ENCODE peak calls at places on chromosomes 16 and 17, in five cellular contexts. Y is brain microvascular endothelial cell, X is transverse colon, Q is mucosa of descending colon, M is cardiac muscle cell. A is an unnamed sample.

GRCh38 chr17:30950189-30950588 is 20.6 kb upstream of the RNF135 start:
- DNase-seq in Y (no peak), M (no peak), Q (no peak), X (no peak), A (no peak)

GRCh38 chr17:57604771-57605733 is 140.0 kb downstream of the CCDC182 start:
- DNase-seq in Y (peak), Q (peak), M (peak), X (peak), A (peak)

GRCh38 chr16:89187337-89188063 is 12.8 kb downstream of the SLC22A31 start:
- DNase-seq in M (peak), Y (no peak), X (no peak), Q (peak), A (peak)

GRCh38 chr16:14559809-14560227 is 70.2 kb downstream of the PARN start:
- DNase-seq in Q (no peak), Y (peak), X (peak), M (peak), A (no peak)

GRCh38 chr16:67641779-67642708 is 2.9 kb upstream of the CARMIL2 start:
- DNase-seq in Y (no peak), Q (no peak), X (no peak), M (peak), A (peak)

GRCh38 chr16:22322741-22323140 is 25.5 kb downstream of the POLR3E start:
- DNase-seq in X (no peak), Q (no peak), Y (no peak), M (no peak), A (no peak)

GRCh38 chr17:44564429-44564828 is 7.1 kb downstream of the FZD2 start:
- DNase-seq in Y (no peak), Q (no peak), M (no peak), X (no peak), A (no peak)

GRCh38 chr17:9226794-9227135 is 205.5 kb downstream of the NTN1 start:
- DNase-seq in X (no peak), Y (no peak), M (no peak), Q (peak), A (no peak)

GRCh38 chr17:28057731-28058246 is 15.3 kb downstream of the NLK start:
- DNase-seq in M (no peak), Y (peak), X (no peak), Q (no peak), A (no peak)

GRCh38 chr16:69890891-69891282 is 60.2 kb upstream of the CLEC18A start:
- DNase-seq in M (no peak), Y (no peak), X (peak), Q (no peak), A (no peak)

GRCh38 chr16:1909661-1910231 is 8.5 kb downstream of the HS3ST6 start:
- DNase-seq in X (peak), M (no peak), Y (no peak), Q (peak), A (no peak)

GRCh38 chr17:40561871-40562611 is 3.2 kb downstream of the CCR7 start:
- DNase-seq in X (no peak), M (no peak), Y (no peak), Q (no peak), A (no peak)

GRCh38 chr16:84458606-84459516 is 45.6 kb downstream of the MEAK7 start:
- DNase-seq in Q (peak), M (no peak), Y (no peak), X (no peak), A (no peak)

GRCh38 chr17:68351395-68351794 is 60.1 kb downstream of the ARSG start:
- DNase-seq in X (no peak), Q (no peak), M (peak), Y (peak), A (no peak)

GRCh38 chr16:53745753-53746258 is 41.9 kb downstream of the FTO start:
- DNase-seq in Q (no peak), Y (no peak), X (no peak), M (peak), A (peak)

GRCh38 chr17:79109584-79109983 is 35.0 kb downstream of the ENGASE start:
- DNase-seq in Q (no peak), X (no peak), Y (no peak), M (no peak), A (no peak)

GRCh38 chr17:17876959-17877547 is 40.3 kb upstream of the SREBF1 start:
- DNase-seq in X (no peak), Q (peak), Y (peak), M (peak), A (peak)

GRCh38 chr17:8935194-8935593 is 30.3 kb downstream of the PIK3R5 start:
- DNase-seq in Q (no peak), X (no peak), Y (no peak), M (peak), A (no peak)

GRCh38 chr17:68497885-68498319 is 14.3 kb upstream of the PRKAR1A start:
- DNase-seq in Y (no peak), X (peak), Q (no peak), M (no peak), A (no peak)

GRCh38 chr16:85905110-85906095 is 6.4 kb downstream of the IRF8 start:
- DNase-seq in Q (no peak), M (no peak), X (no peak), Y (no peak), A (no peak)

GRCh38 chr17:17055286-17056166 is 13.3 kb downstream of the MPRIP start:
- DNase-seq in M (no peak), Q (no peak), Y (no peak), X (no peak), A (no peak)

GRCh38 chr16:11232852-11233726 is 22.9 kb downstream of the SOCS1 start:
- DNase-seq in Y (no peak), M (no peak), Q (peak), X (peak), A (no peak)

GRCh38 chr16:87625241-87625797 is 23.0 kb downstream of the JPH3 start:
- DNase-seq in M (no peak), Y (no peak), X (no peak), Q (no peak), A (no peak)

GRCh38 chr17:142102-142661 is 4.8 kb downstream of the SCGB1C2 start:
- DNase-seq in Y (peak), Q (peak), M (peak), X (no peak), A (peak)

GRCh38 chr17:64128787-64129514 is 993 bp downstream of the ERN1 start:
- DNase-seq in Y (peak), M (peak), X (peak), Q (peak), A (peak)

GRCh38 chr17:64129515-64129764 is 504 bp downstream of the ERN1 start:
- DNase-seq in Q (no peak), M (no peak), Y (no peak), X (no peak), A (no peak)

GRCh38 chr17:64129765-64130558 is at the start of gene ERN1:
- DNase-seq in Y (peak), Q (peak), M (peak), X (peak), A (peak)

GRCh38 chr17:64131606-64132270 is 1.8 kb upstream of the ERN1 start:
- DNase-seq in Y (no peak), Q (no peak), M (no peak), X (no peak), A (no peak)

GRCh38 chr17:64130559-64131001 is 636 bp upstream of the ERN1 start:
- DNase-seq in Q (peak), M (peak), X (peak), Y (peak), A (no peak)
- TF ChIP-seq CTCF in Q (no peak), M (no peak), X (no peak), Y (peak), A (no peak)

GRCh38 chr16:75246504-75247205 is 4.8 kb downstream of the BCAR1 start:
- DNase-seq in Y (peak), Q (peak), M (peak), X (no peak), A (peak)

GRCh38 chr16:75243667-75244224 is 7.7 kb downstream of the BCAR1 start:
- DNase-seq in Y (no peak), X (no peak), M (no peak), Q (peak), A (no peak)

GRCh38 chr16:75244225-75244792 is 7.1 kb downstream of the BCAR1 start:
- DNase-seq in Y (no peak), M (peak), Q (peak), X (peak), A (peak)

GRCh38 chr16:75247249-75247648 is 4.2 kb downstream of the BCAR1 start:
- DNase-seq in Q (peak), X (no peak), M (no peak), Y (no peak), A (no peak)

DNA sequence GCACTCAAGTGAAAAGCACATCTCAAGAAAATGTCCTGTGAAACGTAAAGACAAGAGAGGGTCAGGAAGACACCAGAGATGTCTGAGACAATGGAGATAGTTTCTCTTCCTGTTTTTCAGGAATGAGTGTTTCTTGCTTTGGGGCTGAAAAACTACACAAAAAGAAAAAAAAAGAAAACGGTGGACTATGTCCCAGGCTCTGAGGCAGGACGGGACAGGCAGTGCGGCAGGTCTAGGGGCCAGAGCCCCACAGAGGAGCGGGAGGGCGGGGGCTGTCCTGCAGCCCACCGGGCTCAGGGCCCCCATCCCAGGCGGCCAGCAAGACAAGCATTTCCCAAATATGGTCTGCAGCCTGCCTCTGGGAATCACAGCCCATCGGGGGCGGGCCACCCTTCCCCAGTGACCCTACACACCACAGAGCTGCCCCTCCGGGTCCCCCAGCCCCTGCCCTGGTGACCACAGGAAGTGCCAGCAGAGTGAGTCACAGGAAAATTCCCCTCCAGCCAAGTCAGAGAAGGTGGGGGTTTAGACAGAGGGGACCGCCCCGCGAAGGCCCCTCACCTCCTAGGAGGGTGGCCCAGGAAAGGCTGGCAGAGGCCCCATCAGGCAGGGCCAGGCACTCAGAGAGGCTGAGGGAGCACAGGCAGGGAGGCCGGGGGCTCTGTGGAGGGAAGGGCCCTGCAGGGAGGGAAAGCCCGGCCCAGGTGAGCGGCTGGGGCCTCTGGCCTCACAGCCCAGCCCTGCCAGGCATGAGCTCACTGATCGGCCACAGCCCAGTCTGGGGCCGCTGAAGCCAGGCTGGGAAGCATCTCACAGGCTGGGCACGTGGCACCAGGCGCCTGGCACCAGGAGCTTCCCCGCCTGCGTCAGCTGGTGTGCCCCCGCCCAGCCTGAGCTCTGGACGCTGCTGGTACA is 6.3 kb downstream of the BCAR1 start:
- DNase-seq in M (peak), Y (peak), Q (peak), X (peak), A (peak)
- H3K4me3 ChIP-seq in M (no peak), Y (no peak), Q (no peak), X (no peak), A (no peak)

GRCh38 chr17:32964541-32964940 is 27.1 kb upstream of the SPACA3 start:
- DNase-seq in Q (no peak), X (no peak), M (no peak), Y (no peak), A (no peak)

GRCh38 chr17:32956240-32956970 is 28.5 kb downstream of the TMEM98 start:
- DNase-seq in Q (no peak), X (no peak), M (no peak), Y (no peak), A (no peak)

GRCh38 chr17:32958418-32958817 is 30.5 kb downstream of the TMEM98 start:
- DNase-seq in X (no peak), Q (no peak), M (no peak), Y (no peak), A (no peak)

GRCh38 chr17:32962320-32962707 is 29.3 kb upstream of the SPACA3 start:
- DNase-seq in Q (no peak), M (no peak), X (no peak), Y (no peak), A (no peak)

DNA sequence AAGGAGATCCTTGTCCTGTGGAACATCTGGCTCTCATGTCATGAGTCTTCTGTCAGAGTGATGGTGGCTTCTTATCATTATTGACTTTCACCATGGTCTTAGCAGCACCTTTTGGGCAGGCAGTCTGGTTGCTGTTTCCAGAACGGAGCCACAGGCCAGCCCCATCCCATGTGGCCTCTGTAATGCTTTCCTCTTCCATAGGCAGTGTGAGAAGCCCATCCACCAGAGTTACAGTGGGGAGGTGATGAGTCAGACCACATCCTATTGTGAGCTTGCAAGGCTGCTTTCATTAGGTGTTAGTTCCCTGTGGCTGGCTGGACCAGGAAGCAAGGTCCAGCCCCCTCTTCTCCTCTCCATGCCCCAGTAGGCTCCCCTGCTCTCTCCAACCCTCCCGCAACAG is 30.8 kb upstream of the SPACA3 start:
- DNase-seq in Q (no peak), Y (peak), M (no peak), X (no peak), A (no peak)
- TF ChIP-seq CTCF in Q (no peak), Y (no peak), M (no peak), X (no peak), A (no peak)

DNA sequence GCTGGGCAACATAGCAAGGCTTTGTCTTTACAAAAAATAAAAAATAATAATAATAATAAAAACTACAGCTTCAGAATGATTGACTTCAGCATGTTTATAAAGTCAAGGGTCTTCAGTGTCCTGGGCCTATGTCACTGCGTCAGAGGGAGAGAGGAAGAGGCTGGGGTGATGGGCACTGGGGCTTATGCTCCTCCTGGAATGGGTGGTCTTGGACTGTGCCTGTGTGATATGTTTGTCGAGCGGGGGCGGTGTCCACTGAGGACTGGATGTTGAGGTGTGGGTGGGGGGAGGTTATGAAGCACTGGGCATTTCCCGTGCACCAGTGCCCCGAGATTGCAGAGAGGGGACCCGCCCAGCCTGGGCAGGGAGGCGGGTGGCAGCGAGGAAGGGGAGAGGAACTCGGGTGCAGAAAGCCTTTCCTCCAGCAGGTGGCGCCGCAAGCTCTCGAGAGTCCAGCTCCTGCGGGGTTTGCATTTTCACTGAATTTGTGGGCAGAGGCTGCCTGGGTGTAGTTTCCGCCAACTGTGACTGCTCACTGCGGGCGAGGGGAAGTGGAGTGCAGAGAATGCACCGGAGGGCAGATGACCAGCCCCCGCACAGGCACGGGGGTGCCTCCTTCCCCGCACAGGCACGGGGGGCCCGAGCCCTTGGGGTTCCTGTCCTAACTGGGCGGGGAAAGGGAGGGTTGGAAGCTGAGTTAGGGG is 190.5 kb downstream of the SEC14L1 start:
- DNase-seq in Q (peak), Y (peak), M (peak), X (peak), A (peak)
- H3K4me3 ChIP-seq in Q (no peak), Y (no peak), M (no peak), X (no peak), A (no peak)

DNA sequence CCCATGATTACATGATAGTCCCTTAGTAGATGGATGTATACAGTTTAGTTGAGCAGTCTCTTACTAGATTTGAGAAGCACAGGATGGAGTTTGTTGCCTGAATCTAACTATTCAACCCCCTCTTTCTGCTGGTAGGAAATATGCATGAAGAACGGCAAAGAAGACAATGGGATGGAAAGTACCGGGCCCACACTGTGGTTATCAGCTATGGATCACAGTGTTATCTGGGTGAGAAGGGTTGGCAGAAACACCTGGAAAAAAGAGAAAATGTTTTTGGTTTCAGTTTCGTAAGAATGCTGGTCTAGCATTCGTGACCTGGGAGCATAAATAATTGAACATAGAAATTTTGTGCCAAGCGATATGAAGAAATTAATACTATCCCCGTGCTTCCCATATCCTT is 53.1 kb downstream of the ANKFN1 start:
- DNase-seq in M (no peak), Y (no peak), X (no peak), Q (no peak), A (no peak)
- TF ChIP-seq CTCF in M (no peak), Y (no peak), X (no peak), Q (no peak), A (no peak)

GRCh38 chr17:49494399-49494798 is 694 bp upstream of the NGFR start:
- DNase-seq in M (no peak), X (no peak), Y (no peak), Q (no peak), A (no peak)

GRCh38 chr17:49494937-49495841 is at the start of gene NGFR:
- DNase-seq in Y (no peak), M (peak), X (peak), Q (peak), A (no peak)

GRCh38 chr17:49496183-49496865 is 1.2 kb downstream of the NGFR start:
- DNase-seq in M (peak), Q (peak), X (peak), Y (no peak), A (peak)

GRCh38 chr17:49496866-49497146 is 1.7 kb downstream of the NGFR start:
- DNase-seq in Q (no peak), X (no peak), Y (no peak), M (no peak), A (no peak)

GRCh38 chr17:49495842-49496182 is 719 bp downstream of the NGFR start:
- DNase-seq in X (no peak), M (no peak), Y (no peak), Q (no peak), A (no peak)
- H3K4me3 ChIP-seq in X (no peak), M (peak), Y (no peak), Q (no peak), A (no peak)

GRCh38 chr16:48231675-48232214 is 12.4 kb upstream of the LONP2 start:
- DNase-seq in X (peak), M (peak), Y (peak), Q (no peak), A (peak)
- TF ChIP-seq CTCF in X (no peak), M (peak), Y (peak), Q (no peak), A (peak)

DNA sequence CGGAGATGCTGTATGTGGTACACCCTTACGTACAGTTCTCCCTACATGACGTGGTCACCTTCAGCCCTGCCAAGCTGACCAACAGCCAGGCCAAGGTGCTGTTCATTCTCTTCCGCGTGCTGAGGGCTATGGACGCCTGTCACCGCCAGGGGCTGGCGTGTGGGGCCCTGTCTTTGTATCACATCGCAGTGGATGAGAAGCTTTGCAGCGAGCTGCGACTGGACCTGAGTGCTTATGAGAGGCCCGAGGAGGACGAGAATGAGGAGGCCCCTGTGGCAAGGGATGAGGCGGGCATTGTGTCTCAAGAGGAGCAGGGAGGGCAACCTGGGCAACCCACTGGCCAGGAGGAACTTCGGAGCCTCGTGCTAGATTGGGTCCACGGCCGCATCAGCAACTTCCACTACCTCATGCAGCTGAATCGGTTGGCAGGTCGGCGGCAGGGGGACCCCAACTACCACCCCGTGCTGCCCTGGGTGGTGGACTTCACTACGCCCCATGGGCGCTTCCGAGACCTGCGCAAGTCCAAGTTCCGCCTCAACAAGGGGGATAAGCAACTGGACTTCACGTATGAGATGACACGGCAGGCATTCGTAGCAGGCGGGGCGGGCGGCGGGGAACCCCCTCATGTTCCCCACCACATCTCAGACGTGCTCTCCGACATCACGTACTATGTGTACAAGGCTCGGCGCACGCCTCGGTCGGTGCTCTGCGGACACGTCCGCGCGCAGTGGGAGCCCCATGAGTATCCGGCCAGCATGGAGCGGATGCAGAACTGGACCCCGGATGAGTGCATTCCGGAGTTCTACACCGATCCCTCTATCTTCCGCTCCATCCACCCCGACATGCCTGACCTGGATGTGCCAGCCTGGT is 1.4 kb downstream of the WDR81 start:
- DNase-seq in Y (no peak), Q (no peak), M (no peak), X (no peak), A (no peak)
- H3K4me3 ChIP-seq in Y (peak), Q (no peak), M (no peak), X (peak), A (no peak)